ENCODE peak calls at places on chromosomes 12 and 14, in seven cellular contexts. S, E, M, Z, U, G and A are unnamed samples.

GRCh38 chr12:75990189-75990912 is 41.2 kb downstream of the PHLDA1 start:
- DNase-seq in S (no peak), E (no peak), M (no peak), Z (no peak), U (no peak), G (no peak), A (no peak)

GRCh38 chr14:93959239-93960107 is 16.9 kb downstream of the ASB2 start:
- DNase-seq in S (peak), E (peak), M (peak), Z (no peak), U (no peak), G (peak), A (peak)

GRCh38 chr14:68816183-68816942 is 23.5 kb upstream of the ZFP36L1 start:
- DNase-seq in S (peak), E (peak), M (peak), Z (peak), U (peak), G (peak), A (peak)

GRCh38 chr12:119989619-119990381 is 764 bp downstream of the BICDL1 start:
- DNase-seq in S (peak), E (no peak), M (peak), Z (peak), U (peak), G (peak), A (peak)

GRCh38 chr12:2268478-2269286 is 215.9 kb downstream of the CACNA1C start:
- DNase-seq in S (peak), E (no peak), M (no peak), Z (no peak), U (no peak), G (no peak), A (peak)

GRCh38 chr12:73991138-73991537 is 546.5 kb upstream of the ATXN7L3B start:
- DNase-seq in S (no peak), E (no peak), M (no peak), Z (no peak), U (no peak), G (no peak), A (no peak)

GRCh38 chr14:104743461-104744380 is 9.2 kb upstream of the SIVA1 start:
- DNase-seq in S (no peak), E (no peak), M (no peak), Z (no peak), U (no peak), G (no peak), A (peak)

GRCh38 chr14:93035917-93036651 is 79.6 kb downstream of the ITPK1 start:
- DNase-seq in S (no peak), E (no peak), M (no peak), Z (no peak), U (no peak), G (no peak), A (peak)

GRCh38 chr12:58105225-58106119 is 164.1 kb downstream of the ATP23 start:
- DNase-seq in S (peak), E (no peak), M (no peak), Z (no peak), U (no peak), G (peak), A (no peak)

GRCh38 chr12:132589856-132590255 is 20.5 kb downstream of the LRCOL1 start:
- DNase-seq in S (no peak), E (no peak), M (no peak), Z (no peak), U (no peak), G (no peak), A (no peak)

GRCh38 chr14:92380582-92380981 is 57.6 kb downstream of the SLC24A4 start:
- DNase-seq in S (no peak), E (no peak), M (no peak), Z (no peak), U (no peak), G (no peak), A (no peak)

GRCh38 chr12:99810718-99811593 is 163.4 kb downstream of the GARIN6 start:
- DNase-seq in S (peak), E (no peak), M (no peak), Z (no peak), U (peak), G (peak), A (no peak)

GRCh38 chr14:22487941-22488340 is 101.1 kb downstream of the DAD1 start:
- DNase-seq in S (no peak), E (no peak), M (no peak), Z (no peak), U (no peak), G (no peak), A (no peak)

GRCh38 chr14:95485222-95485819 is 31.1 kb downstream of the SYNE3 start:
- DNase-seq in S (no peak), E (no peak), M (no peak), Z (no peak), U (no peak), G (peak), A (peak)

GRCh38 chr12:132723015-132723763 is 12.5 kb downstream of the PGAM5 start:
- DNase-seq in S (no peak), E (no peak), M (no peak), Z (no peak), U (no peak), G (no peak), A (peak)

GRCh38 chr12:85076688-85077430 is 40.7 kb downstream of the LRRIQ1 start:
- DNase-seq in S (peak), E (no peak), M (no peak), Z (no peak), U (peak), G (peak), A (no peak)

GRCh38 chr12:93618891-93619410 is 46.5 kb downstream of the SOCS2 start:
- DNase-seq in S (no peak), E (no peak), M (no peak), Z (no peak), U (no peak), G (no peak), A (no peak)

GRCh38 chr12:66388512-66388911 is 86.2 kb downstream of the HELB start:
- DNase-seq in S (no peak), E (no peak), M (no peak), Z (no peak), U (no peak), G (no peak), A (no peak)

GRCh38 chr12:13103391-13104033 is at the start of gene GSG1:
- DNase-seq in S (peak), E (no peak), M (no peak), Z (no peak), U (no peak), G (no peak), A (no peak)

GRCh38 chr12:54258286-54258685 is 21.6 kb downstream of the CBX5 start:
- DNase-seq in S (peak), E (no peak), M (no peak), Z (no peak), U (no peak), G (peak), A (no peak)

GRCh38 chr14:24630872-24631477 is 3.0 kb downstream of the GZMB start:
- DNase-seq in S (no peak), E (no peak), M (no peak), Z (no peak), U (peak), G (no peak), A (no peak)

GRCh38 chr12:48788852-48789775 is at the start of gene ADCY6:
- DNase-seq in S (peak), E (no peak), M (no peak), Z (peak), U (peak), G (peak), A (peak)

GRCh38 chr14:55593698-55594097 is 13.7 kb downstream of the KTN1 start:
- DNase-seq in S (no peak), E (no peak), M (no peak), Z (no peak), U (no peak), G (no peak), A (no peak)

GRCh38 chr14:103743691-103744090 is 28.1 kb downstream of the ZFYVE21 start:
- DNase-seq in S (no peak), E (no peak), M (no peak), Z (no peak), U (no peak), G (no peak), A (peak)

GRCh38 chr14:73754911-73755360 is 40.8 kb upstream of the PNMA1 start:
- DNase-seq in S (peak), E (no peak), M (no peak), Z (no peak), U (no peak), G (peak), A (peak)

GRCh38 chr12:119020377-119021360 is 39.3 kb downstream of the SRRM4 start:
- DNase-seq in S (no peak), E (no peak), M (peak), Z (peak), U (peak), G (peak), A (no peak)

GRCh38 chr14:96421236-96421635 is 29.3 kb downstream of the AK7 start:
- DNase-seq in S (peak), E (no peak), M (no peak), Z (no peak), U (no peak), G (no peak), A (no peak)

GRCh38 chr12:66500094-66500493 is 178.8 kb downstream of the GRIP1 start:
- DNase-seq in S (no peak), E (no peak), M (no peak), Z (no peak), U (no peak), G (no peak), A (no peak)

GRCh38 chr12:121578230-121579189 is 2.3 kb downstream of the KDM2B start:
- DNase-seq in S (peak), E (no peak), M (peak), Z (peak), U (no peak), G (peak), A (peak)

GRCh38 chr12:27330846-27331245 is 1.8 kb upstream of the BMAL2 start:
- DNase-seq in S (no peak), E (no peak), M (no peak), Z (no peak), U (no peak), G (no peak), A (no peak)

GRCh38 chr12:40681148-40681547 is 11.1 kb upstream of the CNTN1 start:
- DNase-seq in S (no peak), E (no peak), M (no peak), Z (no peak), U (no peak), G (no peak), A (no peak)

GRCh38 chr12:12338528-12339168 is 11.4 kb downstream of the MANSC1 start:
- DNase-seq in S (no peak), E (no peak), M (no peak), Z (no peak), U (no peak), G (no peak), A (no peak)

GRCh38 chr12:130703733-130704375 is 12.2 kb downstream of the RIMBP2 start:
- DNase-seq in S (no peak), E (no peak), M (no peak), Z (no peak), U (no peak), G (no peak), A (no peak)

GRCh38 chr12:112837629-112838191 is 46.2 kb downstream of the RPH3A start:
- DNase-seq in S (peak), E (no peak), M (no peak), Z (no peak), U (no peak), G (no peak), A (no peak)